ENCODE peak calls at places on chromosome 9, in ten cellular contexts. N is HCT116, H is tibial nerve, F is GM12878, S is endothelial cell of umbilical vein, J is adrenal gland, L is K562, I is stomach, B is IMR-90, E is heart left ventricle. R is an unnamed sample.

GRCh38 chr9:111524731-111525055 is 286 bp upstream of the ZNF483 start:
- DNase-seq in H (no peak), B (no peak), N (no peak), F (no peak), S (no peak), I (no peak), J (no peak), L (no peak), E (no peak), R (no peak)

GRCh38 chr9:136107155-136107952 is 11.3 kb downstream of the TMEM250 start:
- DNase-seq in L (peak; percentile 73), I (peak; percentile 76), N (no peak), J (no peak), F (no peak), B (no peak), H (no peak), E (no peak), S (no peak), R (no peak)

GRCh38 chr9:8552732-8553131 is 753.2 kb upstream of the DMAC1 start:
- DNase-seq in J (no peak), N (no peak), I (no peak), E (no peak), H (no peak), F (no peak), L (no peak), S (no peak), B (no peak), R (no peak)

GRCh38 chr9:37187713-37188439 is 67.5 kb downstream of the ZCCHC7 start:
- DNase-seq in N (no peak), J (no peak), H (no peak), F (peak; percentile 75), L (no peak), B (peak; percentile 28), E (no peak), I (no peak), S (no peak), R (no peak)

GRCh38 chr9:110027624-110028023 is 180.3 kb downstream of the C9orf152 start:
- DNase-seq in E (no peak), N (no peak), I (no peak), F (no peak), L (no peak), J (peak; percentile 69), H (no peak), B (peak; percentile 78), S (peak; percentile 94), R (no peak)

GRCh38 chr9:117957267-117957666 is 253.1 kb downstream of the TLR4 start:
- DNase-seq in B (no peak), E (no peak), F (no peak), J (no peak), N (no peak), I (peak; percentile 44), S (no peak), L (no peak), H (no peak), R (no peak)

GRCh38 chr9:127319366-127320121 is 55.0 kb downstream of the GARNL3 start:
- DNase-seq in E (no peak), S (peak; percentile 61), L (no peak), H (no peak), F (peak; percentile 42), B (no peak), I (no peak), J (no peak), N (no peak), R (no peak)

GRCh38 chr9:71218774-71219173 is 97.4 kb upstream of the TRPM3 start:
- DNase-seq in L (no peak), N (no peak), B (no peak), J (no peak), E (no peak), H (no peak), F (no peak), I (no peak), S (no peak), R (no peak)

GRCh38 chr9:16727452-16728127 is 142.9 kb downstream of the BNC2 start:
- DNase-seq in L (no peak), S (peak; percentile 68), E (no peak), I (no peak), J (no peak), B (peak; percentile 39), H (no peak), F (no peak), N (no peak), R (no peak)

GRCh38 chr9:16728128-16728505 is 142.4 kb downstream of the BNC2 start:
- DNase-seq in I (no peak), J (no peak), L (no peak), B (peak; percentile 27), H (no peak), E (no peak), F (no peak), S (no peak), N (no peak), R (no peak)

GRCh38 chr9:16725066-16725465 is 145.4 kb downstream of the BNC2 start:
- DNase-seq in L (no peak), J (no peak), I (no peak), E (no peak), H (no peak), N (no peak), S (peak; percentile 25), F (no peak), B (no peak), R (no peak)

GRCh38 chr9:16726023-16726422 is 144.4 kb downstream of the BNC2 start:
- DNase-seq in F (no peak), H (no peak), J (no peak), N (no peak), S (peak; percentile 83), E (no peak), I (no peak), B (peak; percentile 70), L (no peak), R (no peak)

DNA sequence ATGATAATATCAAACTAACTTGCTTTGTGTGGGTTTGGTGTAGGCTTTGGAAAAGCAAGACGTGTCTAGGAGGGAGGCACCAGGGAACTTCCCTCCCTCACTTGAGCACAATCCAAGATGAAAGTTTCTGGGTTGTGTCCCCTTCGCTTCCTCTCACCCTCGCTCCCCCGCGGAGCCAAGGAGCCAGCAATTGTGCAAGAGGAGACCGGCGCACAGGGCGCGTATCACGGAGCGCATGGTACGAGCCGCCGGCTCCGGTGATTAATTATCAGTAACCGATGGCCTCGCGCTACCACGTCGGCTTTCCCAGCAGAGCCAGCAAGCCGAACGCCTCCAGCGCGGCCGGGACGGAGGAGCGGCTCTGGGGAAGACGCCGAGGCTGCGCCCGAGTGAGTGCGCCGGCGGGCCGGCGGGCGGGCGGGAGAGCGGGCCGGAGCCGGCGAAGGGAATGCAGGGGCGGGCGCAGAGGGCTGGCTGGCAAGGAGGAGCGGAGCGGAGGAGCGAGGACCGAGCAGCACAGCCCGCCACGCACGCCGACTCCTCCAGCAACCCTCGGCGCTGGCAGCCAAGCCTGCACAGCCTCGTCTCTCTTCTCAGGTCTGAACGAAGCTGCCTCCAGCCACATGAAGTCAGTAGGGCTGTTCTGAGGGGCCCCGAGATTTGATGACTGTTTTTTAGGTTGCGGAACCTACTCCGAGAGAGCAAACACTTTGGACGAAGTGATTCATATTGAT is 143.6 kb downstream of the BNC2 start:
- DNase-seq in J (peak; percentile 80), B (peak; percentile 83), N (no peak), L (no peak), H (peak; percentile 72), F (no peak), S (peak; percentile 84), I (peak; percentile 62), E (peak; percentile 82), R (peak; percentile 88)
- H3K27me3 ChIP-seq in J (no peaks in the 10 kb centered on the region), B (no peaks in the 10 kb centered on the region), N (no peaks in the 10 kb centered on the region), L (no peaks in the 10 kb centered on the region), H (no peaks in the 10 kb centered on the region), F (peaks cover 6% of the 10 kb centered on the region), S (no peaks in the 10 kb centered on the region), I (peaks cover 3% of the 10 kb centered on the region), E (peaks cover 20% of the 10 kb centered on the region), R (no peaks in the 10 kb centered on the region)

DNA sequence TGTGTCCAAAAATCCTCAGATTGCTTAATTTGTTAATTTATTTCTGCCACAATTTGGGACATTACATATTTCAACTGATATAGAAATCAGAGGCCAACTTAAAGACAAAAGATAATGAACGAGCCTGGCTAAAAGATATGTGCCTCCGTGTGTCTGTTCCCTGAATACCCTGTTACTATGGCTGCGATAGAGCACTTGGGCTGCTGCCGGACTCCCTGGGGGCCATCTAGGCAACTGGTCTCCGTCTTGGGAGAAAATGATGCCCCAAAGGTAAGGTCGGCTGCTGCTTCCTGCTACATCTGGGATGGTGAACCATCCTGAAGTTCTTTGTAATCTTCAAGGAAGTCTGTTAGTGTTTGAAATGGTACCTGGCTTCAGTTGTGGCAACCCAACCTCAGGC is 72.0 kb downstream of the RCL1 start:
- DNase-seq in S (no peak), N (no peak), E (no peak), J (no peak), I (no peak), B (no peak), F (no peak), L (no peak), H (no peak), R (no peak)
- H3K27ac ChIP-seq in S (no peak overlapping the region), N (no peak overlapping the region), E (no peak overlapping the region), J (no peak overlapping the region), I (no peak overlapping the region), B (no peak overlapping the region), F (no peak overlapping the region), L (peak overlapping the region; percentile 83), H (no peak overlapping the region), R (no peak overlapping the region)

GRCh38 chr9:86282077-86282978 is at the start of gene ISCA1:
- DNase-seq in J (peak; percentile 98), H (peak; percentile 98), F (peak; percentile 50), S (peak; percentile 90), E (peak; percentile 99), B (peak; percentile 87), I (peak; percentile 98), N (peak; percentile 64), L (peak; percentile 80), R (peak; percentile 97)
- TF ChIP-seq POLR2A in J (peak; percentile 93), H (peak; percentile 81), F (peak; percentile 84), S (peak; percentile 83), E (peak; percentile 95), B (peak; percentile 96), I (no peak), N (peak; percentile 60), L (peak; percentile 92), R (peak; percentile 86)

GRCh38 chr9:95045751-95046150 is 271.8 kb downstream of the FANCC start:
- DNase-seq in F (no peak), N (no peak), L (no peak), S (no peak), I (peak; percentile 60), J (no peak), B (no peak), H (no peak), E (no peak), R (no peak)

GRCh38 chr9:95047452-95048224 is 269.9 kb downstream of the FANCC start:
- DNase-seq in N (no peak), H (no peak), F (no peak), J (no peak), I (no peak), E (no peak), L (no peak), S (no peak), B (no peak), R (no peak)

GRCh38 chr9:95053611-95054440 is 263.7 kb downstream of the FANCC start:
- DNase-seq in B (peak; percentile 43), I (no peak), E (no peak), F (no peak), J (no peak), N (no peak), S (no peak), L (no peak), H (no peak), R (no peak)

GRCh38 chr9:95048225-95049087 is 269.1 kb downstream of the FANCC start:
- DNase-seq in L (peak; percentile 97), B (no peak), H (peak; percentile 41), J (peak; percentile 68), S (peak; percentile 52), N (no peak), E (peak; percentile 73), I (peak; percentile 85), F (no peak), R (peak; percentile 70)

DNA sequence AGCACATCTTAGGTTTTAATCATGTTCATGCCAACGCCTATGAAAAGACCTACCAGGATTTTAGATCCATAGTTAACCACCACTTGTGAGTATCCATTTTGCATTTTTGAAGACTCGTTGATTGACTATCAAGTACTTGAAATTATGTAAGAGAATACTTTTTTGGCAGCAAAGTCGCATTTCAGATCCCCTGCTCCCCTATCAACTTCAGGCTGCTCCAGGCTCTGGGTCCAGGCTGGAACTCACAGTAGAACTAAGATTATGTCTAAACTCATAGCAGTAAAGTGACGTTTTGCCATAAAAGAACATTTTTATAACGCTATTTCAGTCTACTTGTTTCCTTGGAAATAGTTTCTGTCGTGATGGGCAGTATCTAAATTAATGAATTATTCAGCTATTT is 267.7 kb downstream of the FANCC start:
- DNase-seq in B (no peak), E (no peak), I (no peak), L (peak; percentile 22), F (no peak), J (no peak), N (no peak), S (no peak), H (no peak), R (no peak)
- H3K27me3 ChIP-seq in B (no peaks in the 10 kb centered on the region), E (no peaks in the 10 kb centered on the region), I (no peaks in the 10 kb centered on the region), L (no peaks in the 10 kb centered on the region), F (no peaks in the 10 kb centered on the region), J (no peaks in the 10 kb centered on the region), N (no peaks in the 10 kb centered on the region), S (no peaks in the 10 kb centered on the region), H (no peaks in the 10 kb centered on the region), R (no peaks in the 10 kb centered on the region)